ENCODE peak calls at places on chromosomes 11 and 22, in five cellular contexts. X, B, L, F and S are unnamed samples. For H3K27me3 and H3K36me3, the result is how much of the 10 kb centered on the place peaks cover.

GRCh38 chr11:40338739-40339138 is 1120.7 kb downstream of the LRRC4C start:
- DNase-seq in L (no peak), F (peak), B (no peak), X (no peak), S (no peak)

GRCh38 chr11:73468590-73469161 is 92.5 kb downstream of the RELT start:
- DNase-seq in L (no peak), B (no peak), X (no peak), F (no peak), S (no peak)

GRCh38 chr11:19524171-19524671 is 188.4 kb upstream of the NAV2 start:
- DNase-seq in X (no peak), B (no peak), F (no peak), L (no peak), S (no peak)

GRCh38 chr11:128695539-128696221 is 1.8 kb downstream of the FLI1 start:
- DNase-seq in L (no peak), F (no peak), B (peak), X (no peak), S (no peak)

GRCh38 chr11:45756384-45757010 is 48.5 kb upstream of the SLC35C1 start:
- DNase-seq in X (no peak), B (no peak), F (no peak), L (no peak), S (no peak)

GRCh38 chr11:27012254-27012921 is 18.5 kb downstream of the FIBIN start:
- DNase-seq in L (no peak), F (no peak), X (no peak), B (no peak), S (no peak)

GRCh38 chr11:128294001-128294684 is 293.2 kb downstream of the ETS1 start:
- DNase-seq in F (no peak), L (no peak), X (peak), B (no peak), S (no peak)

GRCh38 chr11:45761659-45762058 is 43.3 kb upstream of the SLC35C1 start:
- DNase-seq in F (no peak), X (no peak), L (no peak), B (no peak), S (no peak)

GRCh38 chr11:46759196-46759595 is 40.2 kb downstream of the F2 start:
- DNase-seq in F (no peak), X (no peak), L (no peak), B (no peak), S (no peak)

GRCh38 chr22:20740222-20740951 is 33.5 kb upstream of the SERPIND1 start:
- DNase-seq in L (no peak), B (no peak), F (no peak), X (no peak), S (no peak)

GRCh38 chr22:31846161-31847115 is 92.6 kb downstream of the DEPDC5 start:
- DNase-seq in F (no peak), B (no peak), L (no peak), X (no peak), S (no peak)

GRCh38 chr11:35146074-35146521 is 7.1 kb downstream of the CD44 start:
- DNase-seq in B (no peak), F (no peak), X (no peak), L (no peak), S (no peak)

GRCh38 chr11:89433278-89433677 is 57.9 kb downstream of the NOX4 start:
- DNase-seq in B (no peak), X (no peak), F (no peak), L (no peak), S (no peak)

GRCh38 chr11:128231845-128232410 is 355.4 kb downstream of the ETS1 start:
- DNase-seq in X (no peak), B (no peak), F (no peak), L (no peak), S (no peak)

GRCh38 chr11:62709262-62710000 is 2.0 kb downstream of the GNG3 start:
- DNase-seq in F (peak), B (peak), X (peak), L (peak), S (peak)

GRCh38 chr22:20653795-20654342 is 120.0 kb upstream of the SERPIND1 start:
- DNase-seq in L (peak), X (no peak), B (no peak), F (no peak), S (no peak)

GRCh38 chr11:46693597-46694012 is 6.8 kb downstream of the ARHGAP1 start:
- DNase-seq in L (no peak), X (no peak), B (no peak), F (no peak), S (no peak)

GRCh38 chr11:120054016-120054752 is 83.7 kb downstream of the TRIM29 start:
- DNase-seq in L (peak), B (no peak), X (no peak), F (no peak), S (no peak)

GRCh38 chr11:1939006-1939626 is 8.0 kb upstream of the MRPL23 start:
- DNase-seq in F (no peak), B (no peak), X (peak), L (no peak), S (peak)

GRCh38 chr22:21020802-21021429 is 6.0 kb downstream of the P2RX6 start:
- DNase-seq in L (no peak), X (no peak), B (no peak), F (no peak), S (no peak)

GRCh38 chr11:23540101-23540561 is 679.9 kb upstream of the CCDC179 start:
- DNase-seq in B (no peak), F (no peak), X (no peak), L (no peak), S (no peak)

GRCh38 chr22:33811208-33811607 is 109.1 kb downstream of the LARGE1 start:
- DNase-seq in L (no peak), B (no peak), X (no peak), F (no peak), S (no peak)

GRCh38 chr11:130726234-130726559 is 190.1 kb downstream of the SNX19 start:
- DNase-seq in B (no peak), L (peak), X (peak), F (no peak), S (no peak)

GRCh38 chr11:28858076-28858475 is 749.9 kb downstream of the METTL15 start:
- DNase-seq in L (no peak), X (no peak), B (no peak), F (no peak), S (no peak)

GRCh38 chr11:126132319-126132718 is 69.7 kb upstream of the CDON start:
- DNase-seq in X (no peak), F (no peak), B (peak), L (peak), S (peak)

GRCh38 chr11:44789466-44789865 is 62.7 kb downstream of the TSPAN18 start:
- DNase-seq in B (no peak), X (no peak), L (no peak), F (no peak), S (no peak)

GRCh38 chr11:61694971-61695706 is 14.9 kb downstream of the DAGLA start:
- DNase-seq in B (peak), X (peak), F (no peak), L (peak), S (peak)

GRCh38 chr11:68047437-68048290 is 8.8 kb downstream of the TCIRG1 start:
- DNase-seq in F (no peak), X (no peak), B (no peak), L (no peak), S (peak)

GRCh38 chr11:116512841-116513240 is 259.9 kb downstream of the BUD13 start:
- DNase-seq in L (no peak), F (no peak), X (no peak), B (no peak), S (no peak)

GRCh38 chr11:122343247-122343646 is 227.2 kb upstream of the BLID start:
- DNase-seq in F (peak), B (no peak), L (no peak), X (no peak), S (no peak)

GRCh38 chr22:24843048-24843447 is 37.0 kb downstream of the SGSM1 start:
- DNase-seq in X (no peak), F (no peak), L (no peak), B (no peak), S (no peak)

DNA sequence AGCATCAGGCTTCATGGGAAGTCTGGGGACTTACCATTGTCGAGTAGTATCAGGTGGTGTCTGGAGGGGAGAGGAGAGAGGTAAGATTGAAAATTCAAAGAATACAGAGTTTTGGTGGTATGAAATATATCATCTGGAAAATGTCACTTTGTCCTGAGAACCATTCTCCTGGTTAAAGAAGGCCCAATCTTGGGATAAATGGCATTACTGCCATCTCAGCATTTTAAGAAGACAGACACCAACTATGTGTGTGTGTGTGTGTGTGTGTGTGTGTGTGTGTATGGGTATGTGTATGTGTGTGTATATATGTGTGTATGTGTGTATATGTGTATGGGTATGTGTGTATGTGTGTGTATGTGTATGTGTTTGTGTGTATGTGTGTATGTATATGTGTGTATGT is 673.3 kb downstream of the NTM start:
- DNase-seq in F (no peak), L (no peak), B (no peak), X (no peak), S (no peak)
- H3K27me3 ChIP-seq in F (under half), L (under half), B (under half), X (under half), S (under half)

GRCh38 chr11:12971955-12972354 is 37.2 kb upstream of the RASSF10 start:
- DNase-seq in F (no peak), X (no peak), L (no peak), B (no peak), S (no peak)
- H3K36me3 ChIP-seq in F (under half), X (under half), L (under half), B (under half), S (under half)

GRCh38 chr11:29978549-29978948 is 38.3 kb downstream of the KCNA4 start:
- DNase-seq in F (no peak), X (no peak), B (no peak), L (no peak), S (no peak)
- TF ChIP-seq CTCF in F (no peak), X (no peak), B (no peak), L (no peak), S (no peak)

DNA sequence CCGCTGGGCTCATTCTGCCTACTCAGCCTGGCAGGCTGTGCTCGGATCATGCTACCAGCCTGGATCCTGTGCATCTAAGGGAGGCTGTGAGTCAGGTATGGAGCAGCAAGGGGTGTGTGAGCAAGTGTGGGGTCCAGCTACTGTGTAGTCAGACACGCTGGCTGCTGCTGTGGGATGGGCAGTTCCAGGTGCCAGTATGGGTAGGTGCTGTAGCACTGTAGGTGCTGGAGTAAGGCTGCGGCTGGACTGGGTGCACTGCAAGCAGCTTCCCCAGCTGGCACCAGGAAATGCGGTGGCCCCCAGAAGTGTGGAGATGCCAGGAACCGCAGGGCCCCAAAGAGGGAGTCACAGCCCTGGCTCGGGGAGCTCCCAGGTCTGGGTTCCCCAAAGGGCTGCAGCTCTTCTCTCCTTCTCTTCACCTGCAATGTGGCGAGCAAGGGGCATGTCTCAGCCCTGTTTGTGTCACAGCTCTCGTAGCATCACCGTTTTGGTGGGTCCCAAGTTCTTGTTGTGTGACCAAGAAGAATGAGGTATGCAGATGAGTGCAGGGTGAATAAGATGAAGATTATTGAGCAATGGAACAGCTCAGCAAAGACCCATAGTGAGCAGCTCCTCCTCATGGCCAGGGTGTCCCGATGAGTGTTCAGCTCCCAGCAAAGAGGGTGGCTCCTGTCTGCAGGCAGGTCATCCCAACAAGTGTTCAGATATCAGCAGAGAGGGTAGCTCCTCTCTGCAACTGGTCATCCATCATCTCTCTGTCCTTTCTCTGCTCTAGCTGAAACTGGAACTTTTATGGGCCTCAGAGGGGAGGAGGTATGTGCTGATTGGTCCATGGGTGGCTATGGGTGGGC is 462.9 kb downstream of the TBC1D22A start:
- DNase-seq in X (no peak), L (no peak), B (no peak), F (no peak), S (no peak)
- H3K27me3 ChIP-seq in X (under half), L (under half), B (under half), F (under half), S (under half)

GRCh38 chr22:46354993-46355305 is 19.4 kb downstream of the TRMU start:
- DNase-seq in B (no peak), F (no peak), X (no peak), L (no peak), S (no peak)
- H3K36me3 ChIP-seq in B (half or more), F (half or more), X (under half), L (under half), S (half or more)

GRCh38 chr22:37752189-37753061 is 55.3 kb upstream of the GCAT start:
- DNase-seq in X (peak), L (peak), F (peak), B (peak), S (peak)
- TF ChIP-seq CTCF in X (peak), L (peak), F (peak), B (peak), S (no peak)

GRCh38 chr11:64643258-64643881 is 52.4 kb downstream of the SLC22A12 start:
- DNase-seq in F (no peak), B (no peak), L (no peak), X (no peak), S (no peak)
- H3K27me3 ChIP-seq in F (half or more), B (half or more), L (half or more), X (half or more), S (half or more)

DNA sequence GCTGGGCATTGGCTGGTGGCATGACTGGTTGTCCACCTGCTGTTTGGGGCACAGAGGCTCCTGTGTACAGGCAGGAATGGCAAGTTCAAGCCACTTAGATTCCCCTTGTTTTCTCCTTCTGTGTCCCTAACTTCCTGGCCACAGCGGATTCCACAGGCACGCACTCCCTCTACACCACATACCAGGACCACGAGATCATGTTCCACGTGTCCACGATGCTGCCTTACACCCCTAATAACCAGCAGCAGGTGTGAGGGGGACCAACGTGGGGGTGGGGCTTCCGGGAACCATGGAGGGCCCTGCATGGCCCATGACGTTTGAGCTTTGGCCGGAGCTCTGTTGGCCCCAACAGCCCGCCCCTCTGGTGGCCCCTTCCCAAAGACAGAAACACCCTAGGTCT is 7.8 kb downstream of the SIPA1 start:
- DNase-seq in X (no peak), L (no peak), B (no peak), F (no peak), S (peak)
- H3K36me3 ChIP-seq in X (under half), L (under half), B (half or more), F (under half), S (half or more)